ENCODE peak calls at places on chromosomes 5 and 9, in five cellular contexts. S, M, L, G and C are unnamed samples.

GRCh38 chr5:154370119-154370518 is 75.7 kb upstream of the SAP30L start:
- DNase-seq in S (no peak), M (no peak), L (no peak), G (peak), C (no peak)

GRCh38 chr9:4297151-4297794 is 2.6 kb downstream of the GLIS3 start:
- DNase-seq in S (peak), M (peak), L (peak), G (peak), C (peak)

GRCh38 chr5:78805474-78806124 is 157.0 kb upstream of the LHFPL2 start:
- DNase-seq in S (no peak), M (peak), L (no peak), G (no peak), C (no peak)

GRCh38 chr5:143219696-143220095 is 183.8 kb downstream of the NR3C1 start:
- DNase-seq in S (no peak), M (no peak), L (peak), G (no peak), C (no peak)

GRCh38 chr5:125295405-125295872 is 549.0 kb upstream of the ZNF608 start:
- DNase-seq in S (no peak), M (no peak), L (no peak), G (no peak), C (no peak)

GRCh38 chr5:56698463-56699381 is 116.6 kb upstream of the MAP3K1 start:
- DNase-seq in S (no peak), M (peak), L (no peak), G (no peak), C (no peak)

GRCh38 chr9:99105152-99106043 is 485 bp downstream of the TGFBR1 start:
- DNase-seq in S (peak), M (peak), L (peak), G (peak), C (peak)

GRCh38 chr9:121169094-121169601 is 32.5 kb downstream of the RAB14 start:
- DNase-seq in S (peak), M (peak), L (no peak), G (peak), C (no peak)

GRCh38 chr9:104009853-104010252 is 84.3 kb upstream of the SMC2 start:
- DNase-seq in S (no peak), M (no peak), L (no peak), G (no peak), C (peak)

GRCh38 chr9:133513214-133514088 is 11.3 kb downstream of the MYMK start:
- DNase-seq in S (no peak), M (peak), L (no peak), G (no peak), C (no peak)

GRCh38 chr9:116895956-116896355 is 208.9 kb downstream of the TRIM32 start:
- DNase-seq in S (no peak), M (no peak), L (no peak), G (no peak), C (no peak)

GRCh38 chr9:8600914-8601680 is 801.5 kb upstream of the DMAC1 start:
- DNase-seq in S (no peak), M (no peak), L (no peak), G (no peak), C (no peak)

GRCh38 chr9:137026828-137027227 is 1.2 kb downstream of the ABCA2 start:
- DNase-seq in S (no peak), M (no peak), L (no peak), G (no peak), C (no peak)
- TF ChIP-seq REST in S (no peak), M (no peak), L (no peak), G (no peak), C (no peak)

GRCh38 chr9:114503522-114504340 is 1.5 kb downstream of the WHRN start:
- DNase-seq in S (no peak), M (no peak), L (no peak), G (no peak), C (no peak)

GRCh38 chr9:114505187-114506081 is at the start of gene WHRN:
- DNase-seq in S (peak), M (peak), L (peak), G (peak), C (peak)

GRCh38 chr9:114504341-114505186 is 709 bp downstream of the WHRN start:
- DNase-seq in S (peak), M (peak), L (peak), G (peak), C (no peak)

GRCh38 chr9:114506082-114506390 is 763 bp upstream of the WHRN start:
- DNase-seq in S (no peak), M (no peak), L (no peak), G (no peak), C (no peak)

DNA sequence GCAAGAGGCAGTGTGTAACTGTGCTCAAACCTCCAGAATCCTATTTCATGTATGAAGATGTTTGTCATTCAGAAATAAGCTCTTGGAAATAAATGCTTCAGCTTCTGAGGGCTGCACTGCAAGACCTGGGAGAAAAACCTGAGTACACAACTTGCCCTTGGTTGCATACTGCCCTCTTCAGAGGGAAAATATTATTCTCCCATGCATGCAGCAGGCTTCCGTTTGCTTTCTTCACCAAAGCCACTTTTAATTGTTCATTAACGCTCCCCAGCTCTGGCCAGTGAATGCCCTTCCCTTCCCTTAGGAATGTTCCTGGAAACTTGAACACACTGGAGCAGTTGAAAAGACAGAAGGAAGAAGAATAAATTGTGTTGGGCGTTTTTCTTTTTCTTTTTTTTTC is 2.5 kb upstream of the WHRN start:
- DNase-seq in S (no peak), M (no peak), L (peak), G (peak), C (no peak)
- TF ChIP-seq REST in S (no peak), M (no peak), L (no peak), G (no peak), C (no peak)

DNA sequence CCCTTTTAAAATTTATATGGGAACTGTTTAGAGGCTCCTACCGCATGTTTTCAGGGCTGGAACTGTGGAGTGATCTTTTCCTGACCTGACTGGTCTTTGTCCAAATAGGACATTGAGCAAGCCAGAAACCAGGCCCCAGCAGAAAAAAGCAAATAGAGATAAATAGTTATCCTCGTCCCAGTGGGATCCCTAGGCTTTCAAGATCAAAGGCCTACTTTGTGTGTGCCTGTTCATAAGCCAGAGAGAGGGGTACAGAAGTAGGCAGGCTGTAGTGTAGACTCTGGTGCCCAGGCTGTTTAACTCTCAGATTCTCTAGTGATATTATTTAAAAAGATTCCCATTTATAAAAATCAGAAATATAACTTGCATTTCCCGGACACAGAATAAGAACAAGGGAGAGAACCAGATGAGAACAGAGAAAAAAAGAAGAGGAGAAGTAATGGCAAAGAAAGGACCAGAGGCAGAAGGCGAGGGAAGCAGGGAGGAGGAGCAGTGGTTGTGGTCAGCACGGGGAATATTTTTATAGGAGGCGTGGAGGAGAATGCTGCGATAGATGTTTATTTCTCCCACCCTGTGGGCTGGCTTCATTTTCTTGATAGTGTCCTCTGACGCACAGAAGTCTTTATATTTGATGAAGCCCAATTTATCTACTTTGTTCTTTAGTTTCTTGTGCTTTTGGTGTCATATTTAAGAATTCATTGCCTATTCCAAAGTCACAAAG is 101.2 kb downstream of the AOPEP start:
- DNase-seq in S (no peak), M (no peak), L (no peak), G (no peak), C (no peak)
- TF ChIP-seq REST in S (no peak), M (no peak), L (no peak), G (no peak), C (no peak)

DNA sequence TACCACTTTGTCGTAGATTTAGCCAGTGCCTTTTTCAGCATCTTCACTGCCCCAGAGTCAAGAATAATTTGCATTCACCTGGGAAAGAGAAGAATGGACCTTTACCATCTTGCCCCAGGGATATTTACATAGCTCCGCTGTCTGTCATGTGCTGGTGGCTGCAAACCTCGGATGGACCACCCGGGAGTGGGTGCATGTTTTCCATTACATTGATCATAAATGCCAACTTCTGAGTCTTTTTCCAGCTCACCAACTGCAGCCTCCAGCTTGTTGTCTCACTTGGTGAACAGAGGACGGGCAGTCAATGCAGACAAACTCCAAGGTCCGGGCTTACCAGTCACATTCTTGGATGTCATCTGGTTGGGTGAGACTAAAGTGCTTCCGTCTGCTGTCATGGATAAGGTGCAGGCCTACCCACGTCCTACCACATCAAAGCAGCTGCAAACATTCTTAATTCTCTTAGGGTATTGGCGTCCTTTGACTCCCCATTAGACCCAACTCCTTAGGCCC is 155.8 kb upstream of the APC start:
- DNase-seq in S (no peak), M (no peak), L (peak), G (no peak), C (no peak)
- TF ChIP-seq REST in S (no peak), M (no peak), L (no peak), G (no peak), C (no peak)

GRCh38 chr5:177527595-177527994 is 10.8 kb upstream of the DDX41 start:
- DNase-seq in S (no peak), M (no peak), L (no peak), G (no peak), C (no peak)

GRCh38 chr5:177526791-177527190 is 10.0 kb upstream of the DDX41 start:
- DNase-seq in S (no peak), M (no peak), L (no peak), G (no peak), C (no peak)

GRCh38 chr5:177529247-177529901 is 12.6 kb upstream of the DDX41 start:
- DNase-seq in S (no peak), M (no peak), L (peak), G (no peak), C (no peak)

GRCh38 chr5:177530638-177531037 is 13.9 kb upstream of the DDX41 start:
- DNase-seq in S (no peak), M (no peak), L (no peak), G (no peak), C (no peak)

DNA sequence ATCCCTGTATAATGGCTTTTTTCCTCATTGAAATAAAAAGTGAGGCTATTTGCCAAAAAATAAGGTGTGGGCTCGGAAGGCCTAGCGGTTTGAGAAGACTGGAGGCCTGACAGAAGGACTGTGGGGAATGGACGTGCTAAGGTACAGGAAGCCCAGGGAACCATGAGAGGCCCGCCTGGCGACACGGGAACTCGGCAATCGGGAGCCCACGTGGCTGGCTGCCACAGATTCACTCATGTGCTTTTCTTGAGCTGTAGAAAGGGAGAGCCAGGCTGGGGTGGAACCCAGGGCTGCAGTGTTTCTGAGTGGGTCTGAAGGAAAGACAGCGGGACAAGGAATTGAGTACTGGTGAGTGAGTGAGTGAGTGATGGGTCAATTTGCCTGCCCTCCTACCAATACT is 11.9 kb upstream of the DDX41 start:
- DNase-seq in S (no peak), M (no peak), L (no peak), G (no peak), C (no peak)
- TF ChIP-seq REST in S (no peak), M (no peak), L (no peak), G (no peak), C (no peak)

GRCh38 chr9:87674565-87675299 is 51.2 kb upstream of the CTSL start:
- DNase-seq in S (no peak), M (no peak), L (peak), G (no peak), C (no peak)
- TF ChIP-seq REST in S (no peak), M (no peak), L (no peak), G (no peak), C (no peak)

GRCh38 chr5:111742595-111742994 is 14.4 kb downstream of the NREP start:
- DNase-seq in S (no peak), M (no peak), L (no peak), G (no peak), C (no peak)
- TF ChIP-seq REST in S (no peak), M (no peak), L (no peak), G (no peak), C (no peak)

GRCh38 chr5:122264610-122265009 is 47.4 kb upstream of the SNCAIP start:
- DNase-seq in S (no peak), M (no peak), L (no peak), G (no peak), C (no peak)
- TF ChIP-seq REST in S (no peak), M (no peak), L (no peak), G (peak), C (no peak)

GRCh38 chr9:94982211-94982610 is 255.7 kb downstream of the AOPEP start:
- DNase-seq in S (no peak), M (no peak), L (no peak), G (no peak), C (no peak)
- TF ChIP-seq REST in S (no peak), M (no peak), L (no peak), G (no peak), C (no peak)

DNA sequence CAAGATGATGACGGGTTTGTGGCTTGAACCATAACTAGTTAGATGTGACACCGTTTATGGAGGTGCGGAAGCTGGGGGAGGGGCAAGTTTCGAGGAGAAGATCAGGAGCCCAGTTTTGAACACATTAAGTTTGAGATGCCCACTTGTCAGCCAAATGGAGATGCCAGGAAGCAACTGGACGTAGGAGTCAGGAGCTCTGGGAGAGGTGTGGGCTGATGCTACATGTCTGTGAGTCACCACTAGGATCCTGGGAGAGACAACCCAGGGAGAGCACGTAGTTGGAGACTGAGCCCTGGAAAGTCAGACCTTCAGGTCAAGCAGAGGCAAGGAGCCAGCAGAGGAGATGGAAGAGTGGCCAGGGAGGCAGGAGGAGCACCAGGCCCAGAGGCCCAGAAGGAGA is 48.8 kb upstream of the SLC25A51 start:
- DNase-seq in S (peak), M (no peak), L (no peak), G (no peak), C (no peak)
- TF ChIP-seq REST in S (no peak), M (no peak), L (no peak), G (no peak), C (no peak)